ENCODE peak calls at places on chromosomes 7 and 10, in seven cellular contexts. Q, X, G, A, F, W and R are unnamed samples.

GRCh38 chr7:72217151-72217550 is 195.0 kb downstream of the CALN1 start:
- DNase-seq in W (no peak), G (no peak), A (no peak), X (peak), Q (no peak), F (no peak), R (no peak)

GRCh38 chr10:125840955-125841354 is 17.6 kb downstream of the BCCIP start:
- DNase-seq in W (no peak), X (no peak), Q (no peak), G (peak), F (no peak), A (no peak), R (no peak)

GRCh38 chr7:2796358-2797352 is 47.5 kb downstream of the GNA12 start:
- DNase-seq in G (peak), F (peak), X (no peak), Q (peak), W (no peak), A (no peak), R (no peak)

GRCh38 chr10:43253461-43254198 is 13.2 kb downstream of the RASGEF1A start:
- DNase-seq in G (no peak), X (no peak), W (no peak), Q (peak), A (peak), F (no peak), R (no peak)

GRCh38 chr7:959271-959670 is 4.8 kb upstream of the ADAP1 start:
- DNase-seq in F (no peak), X (no peak), G (no peak), Q (peak), W (no peak), A (no peak), R (no peak)

GRCh38 chr7:99041526-99041925 is 102.4 kb downstream of the SMURF1 start:
- DNase-seq in G (no peak), X (no peak), Q (no peak), A (no peak), F (no peak), W (no peak), R (no peak)

GRCh38 chr10:132151286-132151950 is 35.3 kb upstream of the DPYSL4 start:
- DNase-seq in A (no peak), G (no peak), Q (no peak), W (no peak), F (no peak), X (no peak), R (no peak)

GRCh38 chr10:78993523-78993922 is 75.2 kb upstream of the ZMIZ1 start:
- DNase-seq in F (no peak), W (no peak), Q (no peak), G (no peak), X (no peak), A (no peak), R (no peak)

GRCh38 chr10:116888380-116889055 is 39.2 kb downstream of the ENO4 start:
- DNase-seq in W (no peak), X (peak), A (no peak), Q (peak), F (peak), G (peak), R (peak)

GRCh38 chr7:143429770-143430698 is 13.2 kb upstream of the TAS2R60 start:
- DNase-seq in F (no peak), G (no peak), Q (no peak), W (no peak), X (peak), A (no peak), R (no peak)

GRCh38 chr7:46032353-46032752 is 111.3 kb upstream of the IGFBP3 start:
- DNase-seq in W (no peak), A (no peak), Q (no peak), X (no peak), F (no peak), G (no peak), R (no peak)

GRCh38 chr10:129854181-129854580 is 109.9 kb downstream of the EBF3 start:
- DNase-seq in A (no peak), G (no peak), F (no peak), X (no peak), Q (no peak), W (no peak), R (no peak)

GRCh38 chr10:77090381-77091356 is 546.9 kb downstream of the KCNMA1 start:
- DNase-seq in Q (no peak), A (no peak), G (no peak), F (no peak), X (no peak), W (no peak), R (no peak)

GRCh38 chr7:119929891-119930290 is 343.1 kb upstream of the KCND2 start:
- DNase-seq in F (no peak), A (no peak), W (no peak), Q (no peak), X (no peak), G (peak), R (no peak)

GRCh38 chr7:127794135-127794534 is 142.1 kb downstream of the SND1 start:
- DNase-seq in X (no peak), A (no peak), W (no peak), G (no peak), Q (no peak), F (no peak), R (no peak)

GRCh38 chr10:71878327-71879034 is 27.4 kb upstream of the PSAP start:
- DNase-seq in W (no peak), A (no peak), G (no peak), Q (no peak), F (no peak), X (no peak), R (no peak)